ENCODE peak calls at places on chromosomes 13 and 19, in seven cellular contexts. U is NCI-H146; L is tibial nerve; K is dorsolateral prefrontal cortex; H is NCI-H524; I is MCF 10A; Y is stimulated activated CD4-positive, alpha-beta T cell treated with anti-CD3 and anti-CD28 coated beads, TNF-alpha, amount 100 ng/mL, for 1 hour. R is an unnamed sample.

GRCh38 chr13:89375839-89376238 is 1704.7 kb downstream of the SLITRK5 start:
- DNase-seq in U (no peak), L (no peak), K (no peak), H (no peak), I (peak), Y (no peak), R (peak)

GRCh38 chr19:13262450-13262849 is 112.2 kb downstream of the IER2 start:
- DNase-seq in U (peak), L (no peak), K (no peak), H (peak), I (peak), Y (no peak), R (peak)

GRCh38 chr19:10884273-10884672 is 12.9 kb downstream of the CARM1 start:
- DNase-seq in U (no peak), L (no peak), K (no peak), H (no peak), I (no peak), Y (no peak), R (peak)

GRCh38 chr19:38597075-38597474 is 20.7 kb downstream of the MAP4K1 start:
- DNase-seq in U (no peak), L (no peak), K (no peak), H (no peak), I (no peak), Y (no peak), R (no peak)

GRCh38 chr13:106063591-106064308 is 471.7 kb downstream of the EFNB2 start:
- DNase-seq in U (no peak), L (no peak), K (no peak), H (no peak), I (peak), Y (no peak), R (peak)

GRCh38 chr19:3440082-3440481 is 40.2 kb downstream of the SMIM24 start:
- DNase-seq in U (no peak), L (no peak), K (no peak), H (peak), I (peak), Y (peak), R (peak)

GRCh38 chr13:31199849-31200635 is at the start of gene B3GLCT:
- DNase-seq in U (peak), L (peak), K (peak), H (peak), I (peak), Y (peak), R (peak)

GRCh38 chr19:23561341-23561740 is 125.7 kb downstream of the ZNF675 start:
- DNase-seq in U (no peak), L (no peak), K (no peak), H (no peak), I (peak), Y (no peak), R (peak)

GRCh38 chr13:27036236-27036981 is 135.2 kb downstream of the USP12 start:
- DNase-seq in U (no peak), L (no peak), K (no peak), H (no peak), I (no peak), Y (no peak), R (peak)

GRCh38 chr13:37621811-37622361 is 23.3 kb upstream of the POSTN start:
- DNase-seq in U (no peak), L (no peak), K (no peak), H (peak), I (peak), Y (no peak), R (no peak)

GRCh38 chr19:15453091-15453498 is 3.3 kb upstream of the WIZ start:
- DNase-seq in U (no peak), L (no peak), K (no peak), H (no peak), I (no peak), Y (no peak), R (no peak)

GRCh38 chr19:1232652-1233360 is 5.0 kb downstream of the CBARP start:
- DNase-seq in U (no peak), L (no peak), K (no peak), H (no peak), I (no peak), Y (no peak), R (peak)

GRCh38 chr19:4519521-4520277 is 1.4 kb upstream of the PLIN4 start:
- DNase-seq in U (no peak), L (no peak), K (no peak), H (no peak), I (peak), Y (no peak), R (no peak)

GRCh38 chr19:4504297-4504701 is 14.0 kb downstream of the PLIN4 start:
- DNase-seq in U (no peak), L (no peak), K (peak), H (no peak), I (no peak), Y (no peak), R (no peak)

GRCh38 chr13:32448224-32448623 is 20.3 kb upstream of the N4BP2L1 start:
- DNase-seq in U (no peak), L (no peak), K (no peak), H (no peak), I (no peak), Y (no peak), R (no peak)